ENCODE peak calls at places on chromosomes 7 and 10, in four cellular contexts. Q is mammary epithelial cell, U is heart right ventricle, R is heart left ventricle. Y is an unnamed sample.

GRCh38 chr10:36492590-36493510 is 632.5 kb upstream of the ANKRD30A start:
- DNase-seq in Q (peak), U (no peak), R (no peak), Y (no peak)

GRCh38 chr7:45682836-45683555 is 108.8 kb downstream of the ADCY1 start:
- DNase-seq in Q (peak), U (no peak), R (no peak), Y (peak)

GRCh38 chr7:45225560-45226335 is 68.2 kb downstream of the RAMP3 start:
- DNase-seq in Q (no peak), U (no peak), R (no peak), Y (no peak)

GRCh38 chr10:88116491-88116890 is 253.1 kb downstream of the PTEN start:
- DNase-seq in Q (peak), U (no peak), R (no peak), Y (no peak)

GRCh38 chr7:25820432-25821040 is 331.5 kb upstream of the NFE2L3 start:
- DNase-seq in Q (no peak), U (no peak), R (no peak), Y (no peak)

GRCh38 chr7:111159426-111159825 is 68.5 kb downstream of the LRRN3 start:
- DNase-seq in Q (peak), U (no peak), R (no peak), Y (no peak)

GRCh38 chr10:13808556-13809391 is 222.0 kb downstream of the PRPF18 start:
- DNase-seq in Q (no peak), U (no peak), R (no peak), Y (no peak)

GRCh38 chr10:14185501-14186045 is 145.2 kb downstream of the FRMD4A start:
- DNase-seq in Q (peak), U (no peak), R (no peak), Y (no peak)

GRCh38 chr10:46040004-46040403 is 6.1 kb downstream of the MSMB start:
- DNase-seq in Q (no peak), U (no peak), R (no peak), Y (no peak)

GRCh38 chr7:57876-58275 is 134.5 kb upstream of the FAM20C start:
- DNase-seq in Q (no peak), U (no peak), R (no peak), Y (no peak)

GRCh38 chr7:2595258-2595860 is 36.4 kb upstream of the TTYH3 start:
- DNase-seq in Q (no peak), U (no peak), R (no peak), Y (no peak)

GRCh38 chr10:17368708-17369272 is 85.6 kb downstream of the ST8SIA6 start:
- DNase-seq in Q (peak), U (no peak), R (no peak), Y (no peak)

GRCh38 chr10:128186959-128187787 is 61.0 kb upstream of the MKI67 start:
- DNase-seq in Q (no peak), U (no peak), R (no peak), Y (no peak)

GRCh38 chr10:128189176-128189575 is 63.0 kb upstream of the MKI67 start:
- DNase-seq in Q (no peak), U (no peak), R (no peak), Y (no peak)

GRCh38 chr10:128185627-128186026 is 59.4 kb upstream of the MKI67 start:
- DNase-seq in Q (no peak), U (no peak), R (no peak), Y (no peak)

GRCh38 chr10:128191847-128192246 is 65.6 kb upstream of the MKI67 start:
- DNase-seq in Q (no peak), U (no peak), R (no peak), Y (no peak)

DNA sequence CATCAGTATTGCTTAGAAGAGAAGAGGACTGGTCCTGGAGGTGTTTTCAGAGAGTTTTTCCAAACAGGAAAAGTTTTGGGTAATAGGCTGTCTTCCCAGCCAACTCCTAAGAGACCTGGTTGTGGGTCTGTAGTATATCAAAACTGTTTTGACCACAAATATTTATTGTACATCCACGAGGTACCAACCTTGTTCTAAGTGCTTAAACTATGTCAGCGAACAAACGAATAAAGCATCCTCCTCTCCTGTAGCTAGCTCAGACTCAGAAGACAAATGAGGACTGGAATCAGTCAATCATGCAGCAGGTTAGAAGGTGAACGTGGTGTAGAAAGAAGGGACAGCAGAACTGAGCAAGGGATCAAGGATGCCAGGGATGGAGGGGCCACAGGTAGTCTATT is 61.6 kb upstream of the MKI67 start:
- DNase-seq in Q (no peak), U (no peak), R (no peak), Y (no peak)
- H3K4me3 ChIP-seq in Q (no peak), U (no peak), R (no peak), Y (no peak)

GRCh38 chr7:133191787-133192186 is 61.1 kb upstream of the EXOC4 start:
- DNase-seq in Q (no peak), U (no peak), R (no peak), Y (no peak)
- TF ChIP-seq CTCF in Q (no peak), U (no peak), R (no peak), Y (no peak)

GRCh38 chr7:80078159-80078731 is 56.4 kb upstream of the GNAI1 start:
- DNase-seq in Q (peak), U (no peak), R (no peak), Y (no peak)
- H3K4me3 ChIP-seq in Q (peak), U (peak), R (peak), Y (peak)

GRCh38 chr7:6271091-6271658 is 1.2 kb downstream of the CYTH3 start:
- DNase-seq in Q (peak), U (peak), R (peak), Y (peak)
- TF ChIP-seq CTCF in Q (peak), U (peak), R (peak), Y (peak)

GRCh38 chr7:98399462-98399861 is 1.4 kb downstream of the BAIAP2L1 start:
- DNase-seq in Q (peak), U (no peak), R (no peak), Y (no peak)

GRCh38 chr7:98400538-98401427 is at the start of gene BAIAP2L1:
- DNase-seq in Q (peak), U (peak), R (peak), Y (no peak)

GRCh38 chr7:98398567-98399372 is 2.1 kb downstream of the BAIAP2L1 start:
- DNase-seq in Q (no peak), U (no peak), R (no peak), Y (no peak)

GRCh38 chr7:98396768-98397167 is 4.1 kb downstream of the BAIAP2L1 start:
- DNase-seq in Q (no peak), U (no peak), R (no peak), Y (no peak)

GRCh38 chr7:98399903-98400537 is 870 bp downstream of the BAIAP2L1 start:
- DNase-seq in Q (peak), U (no peak), R (no peak), Y (no peak)
- H3K4me3 ChIP-seq in Q (peak), U (peak), R (peak), Y (peak)

GRCh38 chr7:44138698-44139097 is 2.4 kb downstream of the MYL7 start:
- DNase-seq in Q (no peak), U (no peak), R (no peak), Y (no peak)
- TF ChIP-seq CTCF in Q (no peak), U (no peak), R (no peak), Y (no peak)

GRCh38 chr7:127650842-127651555 is 995 bp upstream of the SND1 start:
- DNase-seq in Q (no peak), U (no peak), R (no peak), Y (no peak)
- H3K4me3 ChIP-seq in Q (peak), U (peak), R (peak), Y (peak)

DNA sequence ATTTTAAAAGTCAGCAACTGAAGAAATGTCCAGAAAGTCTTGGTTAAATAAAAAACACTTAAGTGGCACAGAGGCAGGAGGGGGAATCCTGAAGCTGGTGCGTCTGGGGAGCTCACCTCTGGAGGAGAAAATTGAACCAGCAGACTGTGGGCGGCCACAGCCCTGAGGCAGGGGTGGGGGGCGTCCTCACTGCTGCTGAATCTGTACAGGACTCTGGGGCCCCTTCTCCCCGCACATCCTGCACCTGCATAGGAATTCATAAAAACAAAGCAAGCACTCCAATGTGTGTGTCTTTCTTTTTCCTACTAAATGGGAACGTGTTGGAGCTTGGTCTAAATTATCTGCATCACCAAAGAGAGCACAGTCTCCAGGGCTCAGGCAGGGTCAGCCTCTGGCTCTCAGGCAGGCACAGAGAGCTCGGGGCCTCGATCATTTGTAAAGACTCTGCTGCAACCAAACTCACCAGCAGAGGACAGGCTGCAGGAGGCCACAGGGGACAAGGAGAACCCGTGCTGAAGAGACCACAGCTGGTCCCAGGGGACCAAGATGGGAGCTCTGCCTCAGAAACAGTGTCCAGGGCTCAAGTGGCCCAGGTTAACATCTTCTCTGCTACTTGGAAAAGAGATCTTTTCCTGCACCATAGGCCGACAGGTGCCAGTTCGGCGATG is 543.3 kb downstream of the PTPRN2 start:
- DNase-seq in Q (no peak), U (no peak), R (no peak), Y (no peak)
- TF ChIP-seq CTCF in Q (no peak), U (no peak), R (no peak), Y (no peak)

GRCh38 chr10:102865620-102866019 is 3.6 kb upstream of the AS3MT start:
- DNase-seq in Q (no peak), U (no peak), R (no peak), Y (no peak)

GRCh38 chr10:102868976-102869289 is 337 bp upstream of the AS3MT start:
- DNase-seq in Q (no peak), U (no peak), R (no peak), Y (no peak)

GRCh38 chr10:102863660-102864059 is 5.6 kb upstream of the AS3MT start:
- DNase-seq in Q (no peak), U (no peak), R (no peak), Y (no peak)

GRCh38 chr10:102870221-102870620 is 951 bp downstream of the AS3MT start:
- DNase-seq in Q (no peak), U (no peak), R (no peak), Y (no peak)

DNA sequence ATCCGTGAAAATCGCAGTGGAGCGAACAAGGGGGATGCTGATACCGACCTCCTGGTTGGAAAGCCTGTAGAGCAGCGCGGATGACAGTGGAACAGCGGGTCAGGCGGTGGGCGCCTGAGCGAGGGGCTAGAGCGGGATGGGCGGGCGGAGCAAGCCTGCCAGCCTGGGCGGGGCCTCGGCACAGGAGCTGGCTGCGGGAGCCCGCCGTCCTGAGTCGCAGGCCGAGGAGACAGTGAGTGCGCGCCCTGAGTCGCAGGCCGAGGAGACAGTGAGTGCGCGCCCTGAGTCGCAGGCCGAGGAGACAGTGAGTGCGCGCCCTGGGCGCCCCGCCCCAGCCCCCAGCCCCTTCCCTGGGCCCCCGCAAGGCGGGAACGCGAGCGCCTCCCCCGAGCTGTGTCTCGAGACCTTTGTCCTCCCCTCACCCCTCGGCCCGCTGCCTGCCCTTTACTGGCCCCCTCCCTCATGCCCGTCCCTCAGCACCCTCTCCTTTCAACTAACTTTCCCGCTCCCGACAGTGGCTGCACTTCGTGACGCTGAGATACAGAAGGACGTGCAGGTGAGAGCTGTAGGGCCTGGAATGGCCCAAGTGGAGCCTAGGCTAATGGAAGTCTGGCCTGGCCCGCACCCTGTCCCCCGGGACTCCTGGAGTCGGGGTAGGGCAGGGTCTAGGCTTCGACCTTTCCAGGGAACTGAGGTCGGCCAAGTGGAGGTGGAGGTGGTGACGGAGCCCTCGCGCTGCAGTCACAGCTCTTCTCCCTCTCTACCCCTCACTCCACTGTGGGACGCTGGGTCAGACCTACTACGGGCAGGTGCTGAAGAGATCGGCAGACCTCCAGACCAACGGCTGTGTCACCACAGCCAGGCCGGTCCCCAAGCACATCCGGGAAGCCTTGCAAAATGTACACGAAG is at the start of gene AS3MT:
- DNase-seq in Q (no peak), U (peak), R (peak), Y (no peak)
- H3K4me3 ChIP-seq in Q (peak), U (peak), R (peak), Y (peak)